ENCODE peak calls at places on chromosomes 3 and 15, in four cellular contexts. I, D, W and H are unnamed samples.

GRCh38 chr15:73029003-73029527 is 23.2 kb upstream of the NEO1 start:
- DNase-seq in I (no peak), D (no peak), W (no peak), H (no peak)

GRCh38 chr3:170132335-170132734 is 49.2 kb downstream of the PHC3 start:
- DNase-seq in I (no peak), D (no peak), W (no peak), H (no peak)

GRCh38 chr3:39273119-39273518 is 6.7 kb downstream of the CX3CR1 start:
- DNase-seq in I (no peak), D (no peak), W (no peak), H (no peak)

GRCh38 chr3:12447075-12447474 is 37.2 kb upstream of the TSEN2 start:
- DNase-seq in I (no peak), D (no peak), W (no peak), H (no peak)

GRCh38 chr3:7289113-7289512 is 428.2 kb downstream of the GRM7 start:
- DNase-seq in I (no peak), D (no peak), W (no peak), H (no peak)

GRCh38 chr3:1571736-1572135 is 478.9 kb downstream of the CNTN6 start:
- DNase-seq in I (no peak), D (no peak), W (no peak), H (no peak)

GRCh38 chr3:102183623-102184022 is 251.2 kb upstream of the ZPLD1 start:
- DNase-seq in I (no peak), D (no peak), W (no peak), H (no peak)

GRCh38 chr15:79609501-79609900 is 177.4 kb downstream of the MINAR1 start:
- DNase-seq in I (no peak), D (no peak), W (no peak), H (no peak)

GRCh38 chr3:111758642-111759041 is 100.4 kb upstream of the PHLDB2 start:
- DNase-seq in I (no peak), D (no peak), W (no peak), H (no peak)

GRCh38 chr3:23519548-23520208 is 286.1 kb upstream of the UBE2E1 start:
- DNase-seq in I (peak; percentile 8), D (no peak), W (no peak), H (no peak)

GRCh38 chr3:13028010-13028821 is 45.0 kb downstream of the IQSEC1 start:
- DNase-seq in I (no peak), D (no peak), W (no peak), H (no peak)

GRCh38 chr15:53917109-53917508 is 61.1 kb upstream of the UNC13C start:
- DNase-seq in I (no peak), D (no peak), W (no peak), H (no peak)

GRCh38 chr3:138768126-138768525 is 66.6 kb downstream of the PIK3CB start:
- DNase-seq in I (no peak), D (no peak), W (no peak), H (no peak)

GRCh38 chr3:175432338-175433025 is 573.3 kb downstream of the NAALADL2 start:
- DNase-seq in I (no peak), D (no peak), W (no peak), H (no peak)

GRCh38 chr3:65619391-65620298 is 419.1 kb downstream of the MAGI1 start:
- DNase-seq in I (no peak), D (no peak), W (no peak), H (no peak)

GRCh38 chr15:51576911-51577500 is 45.6 kb downstream of the DMXL2 start:
- DNase-seq in I (no peak), D (no peak), W (no peak), H (no peak)

GRCh38 chr15:63505842-63506222 is 1.4 kb downstream of the USP3 start:
- DNase-seq in I (no peak), D (no peak), W (no peak), H (no peak)